ENCODE peak calls at places on chromosomes 3 and 15, in six cellular contexts. L is stromal cell of bone marrow; C is HS-5; Q is iris pigment epithelial cell; S is activated CD8-positive, alpha-beta memory T cell treated with anti-CD3 and anti-CD28 coated beads for 4 hours; H is activated gamma-delta T cell treated with Interleukin-2 at 50 U/mL for 16 hours. J is an unnamed sample.
A peak's percentile ranks its signal among the peaks of the same experiment; 100 is the strongest.

GRCh38 chr3:194178693-194179092 is 42.7 kb downstream of the HES1 start:
- DNase-seq in H (no peak), C (no peak), Q (no peak), L (no peak), S (no peak), J (no peak)

GRCh38 chr15:85570331-85570730 is 189.9 kb downstream of the AKAP13 start:
- DNase-seq in C (no peak), L (no peak), H (no peak), Q (no peak), S (no peak), J (no peak)

GRCh38 chr3:106025151-106025722 is 156.4 kb upstream of the CBLB start:
- DNase-seq in H (no peak), C (no peak), Q (peak; percentile 42), L (no peak), S (no peak), J (no peak)

GRCh38 chr15:26235148-26235769 is 372.1 kb upstream of the ATP10A start:
- DNase-seq in S (no peak), H (no peak), C (no peak), Q (no peak), L (no peak), J (no peak)

GRCh38 chr3:124669470-124669869 is 60.8 kb upstream of the UMPS start:
- DNase-seq in H (no peak), Q (peak; percentile 40), S (no peak), L (peak; percentile 90), C (peak; percentile 67), J (no peak)

GRCh38 chr3:116059421-116060096 is 385.7 kb downstream of the LSAMP start:
- DNase-seq in L (peak; percentile 26), C (peak; percentile 81), Q (peak; percentile 62), S (no peak), H (no peak), J (no peak)

GRCh38 chr3:140420621-140421357 is 257.1 kb upstream of the TRIM42 start:
- DNase-seq in Q (peak; percentile 56), L (no peak), S (no peak), H (no peak), C (no peak), J (no peak)

GRCh38 chr3:127998596-127998995 is 53.6 kb upstream of the SEC61A1 start:
- DNase-seq in L (no peak), Q (no peak), S (no peak), C (no peak), H (no peak), J (no peak)

GRCh38 chr3:189070965-189071364 is 100.8 kb upstream of the TPRG1 start:
- DNase-seq in C (no peak), Q (no peak), S (no peak), L (no peak), H (no peak), J (no peak)

GRCh38 chr15:82129769-82130168 is 84.0 kb upstream of the MEX3B start:
- DNase-seq in Q (peak; percentile 96), S (no peak), C (peak; percentile 87), H (no peak), L (peak; percentile 89), J (no peak)

GRCh38 chr15:80906159-80906775 is 83.4 kb downstream of the MESD start:
- DNase-seq in C (no peak), L (no peak), S (no peak), Q (peak; percentile 69), H (no peak), J (no peak)

GRCh38 chr3:109112946-109113345 is 5.0 kb downstream of the MORC1 start:
- DNase-seq in S (no peak), L (no peak), H (no peak), C (no peak), Q (no peak), J (no peak)

GRCh38 chr3:3137526-3137925 is 10.8 kb downstream of the TRNT1 start:
- DNase-seq in L (no peak), S (no peak), C (no peak), Q (no peak), H (no peak), J (no peak)

GRCh38 chr3:46368569-46368968 is 2.2 kb upstream of the CCR5 start:
- DNase-seq in C (no peak), Q (no peak), L (peak; percentile 18), S (peak; percentile 50), H (peak; percentile 64), J (peak; percentile 1)

GRCh38 chr3:7545334-7545733 is 684.4 kb downstream of the GRM7 start:
- DNase-seq in C (no peak), H (no peak), S (no peak), L (no peak), Q (no peak), J (no peak)

GRCh38 chr15:90201150-90201943 is at the start of gene SEMA4B:
- DNase-seq in L (no peak), Q (peak; percentile 49), S (peak; percentile 19), H (peak; percentile 71), C (no peak), J (peak; percentile 43)

GRCh38 chr3:72139316-72139715 is 354.4 kb upstream of the PROK2 start:
- DNase-seq in S (no peak), Q (no peak), L (no peak), C (no peak), H (no peak), J (no peak)

GRCh38 chr3:37955918-37956317 is 34.7 kb upstream of the VILL start:
- DNase-seq in L (no peak), Q (no peak), S (no peak), H (no peak), C (no peak), J (no peak)

GRCh38 chr3:15305366-15305844 is 27.0 kb downstream of the SH3BP5 start:
- DNase-seq in C (no peak), L (no peak), S (no peak), H (no peak), Q (no peak), J (no peak)

GRCh38 chr3:143596957-143597642 is 251.2 kb downstream of the SLC9A9 start:
- DNase-seq in S (no peak), H (no peak), Q (no peak), L (no peak), C (no peak), J (no peak)

GRCh38 chr15:82739086-82739485 is 29.4 kb upstream of the AP3B2 start:
- DNase-seq in C (no peak), S (no peak), Q (peak; percentile 44), H (no peak), L (no peak), J (no peak)

GRCh38 chr3:35393916-35394315 is 245.4 kb upstream of the ARPP21 start:
- DNase-seq in L (no peak), Q (peak; percentile 42), S (no peak), C (no peak), H (no peak), J (no peak)

GRCh38 chr3:112143251-112143650 is 10.2 kb upstream of the GCSAM start:
- DNase-seq in C (no peak), L (no peak), S (no peak), H (no peak), Q (no peak), J (no peak)

GRCh38 chr3:82087958-82088357 is 326.5 kb upstream of the GBE1 start:
- DNase-seq in C (peak; percentile 66), L (peak; percentile 86), H (no peak), Q (peak; percentile 86), S (no peak), J (no peak)

GRCh38 chr3:112582242-112582874 is 20.5 kb downstream of the SLC35A5 start:
- DNase-seq in Q (peak; percentile 82), S (no peak), H (peak; percentile 18), C (peak; percentile 37), L (peak; percentile 61), J (no peak)